ENCODE peak calls at places on chromosomes 2 and 18, in five cellular contexts. One of them, this sample, is unnamed. For H3K36me3 and H3K27me3, the result is how much of the 10 kb centered on the place peaks cover.

GRCh38 chr18:10296491-10296890 is 157.9 kb upstream of the APCDD1 start:
- DNase-seq in transverse colon: no peak
- DNase-seq in psoas muscle: no peak
- DNase-seq in GM23338: no peak
- DNase-seq in prostate gland: no peak
- DNase-seq in this sample: no peak

GRCh38 chr2:130819915-130820861 is 16.5 kb upstream of the ARHGEF4 start:
- DNase-seq in psoas muscle: no peak
- DNase-seq in prostate gland: no peak
- DNase-seq in transverse colon: no peak
- DNase-seq in GM23338: peak
- DNase-seq in this sample: peak

GRCh38 chr2:205047273-205047839 is 502.1 kb downstream of the PARD3B start:
- DNase-seq in GM23338: peak
- DNase-seq in psoas muscle: no peak
- DNase-seq in prostate gland: no peak
- DNase-seq in transverse colon: no peak
- DNase-seq in this sample: peak

GRCh38 chr2:120323214-120323613 is 22.7 kb upstream of the INHBB start:
- DNase-seq in transverse colon: no peak
- DNase-seq in psoas muscle: peak
- DNase-seq in GM23338: no peak
- DNase-seq in prostate gland: no peak
- DNase-seq in this sample: peak

GRCh38 chr2:239249781-239250180 is 151.0 kb downstream of the HDAC4 start:
- DNase-seq in GM23338: no peak
- DNase-seq in transverse colon: peak
- DNase-seq in prostate gland: no peak
- DNase-seq in psoas muscle: peak
- DNase-seq in this sample: no peak

GRCh38 chr2:227443889-227444568 is 27.9 kb upstream of the AGFG1 start:
- DNase-seq in psoas muscle: no peak
- DNase-seq in GM23338: no peak
- DNase-seq in prostate gland: no peak
- DNase-seq in transverse colon: no peak
- DNase-seq in this sample: no peak

GRCh38 chr2:166057363-166058169 is 70.3 kb downstream of the SCN1A start:
- DNase-seq in prostate gland: no peak
- DNase-seq in psoas muscle: no peak
- DNase-seq in GM23338: peak
- DNase-seq in transverse colon: no peak
- DNase-seq in this sample: no peak

GRCh38 chr2:118865106-118865505 is 17.7 kb upstream of the EN1 start:
- DNase-seq in GM23338: peak
- DNase-seq in transverse colon: no peak
- DNase-seq in prostate gland: no peak
- DNase-seq in psoas muscle: no peak
- DNase-seq in this sample: peak

GRCh38 chr18:63208676-63209075 is 110.9 kb downstream of the BCL2 start:
- DNase-seq in psoas muscle: no peak
- DNase-seq in transverse colon: no peak
- DNase-seq in prostate gland: no peak
- DNase-seq in GM23338: no peak
- DNase-seq in this sample: no peak
- H3K4me3 ChIP-seq in psoas muscle: no peak
- H3K4me3 ChIP-seq in transverse colon: no peak
- H3K4me3 ChIP-seq in prostate gland: no peak
- H3K4me3 ChIP-seq in GM23338: no peak
- H3K4me3 ChIP-seq in this sample: no peak

GRCh38 chr2:11784310-11784709 is 37.9 kb downstream of the LPIN1 start:
- DNase-seq in psoas muscle: no peak
- DNase-seq in transverse colon: no peak
- DNase-seq in prostate gland: no peak
- DNase-seq in GM23338: no peak
- DNase-seq in this sample: no peak
- H3K36me3 ChIP-seq in psoas muscle: half or more
- H3K36me3 ChIP-seq in transverse colon: half or more
- H3K36me3 ChIP-seq in prostate gland: under half
- H3K36me3 ChIP-seq in GM23338: under half
- H3K36me3 ChIP-seq in this sample: under half

GRCh38 chr18:74446631-74447403 is 10.3 kb downstream of the DIPK1C start:
- DNase-seq in psoas muscle: no peak
- DNase-seq in transverse colon: no peak
- DNase-seq in GM23338: no peak
- DNase-seq in prostate gland: no peak
- DNase-seq in this sample: peak

GRCh38 chr18:74446178-74446577 is 10.9 kb downstream of the DIPK1C start:
- DNase-seq in transverse colon: no peak
- DNase-seq in psoas muscle: no peak
- DNase-seq in GM23338: no peak
- DNase-seq in prostate gland: no peak
- DNase-seq in this sample: peak

GRCh38 chr18:74440808-74441427 is 16.2 kb downstream of the DIPK1C start:
- DNase-seq in prostate gland: no peak
- DNase-seq in GM23338: no peak
- DNase-seq in transverse colon: no peak
- DNase-seq in psoas muscle: no peak
- DNase-seq in this sample: no peak

GRCh38 chr18:74445585-74445984 is 11.5 kb downstream of the DIPK1C start:
- DNase-seq in transverse colon: no peak
- DNase-seq in psoas muscle: no peak
- DNase-seq in prostate gland: no peak
- DNase-seq in GM23338: no peak
- DNase-seq in this sample: no peak

GRCh38 chr18:74444104-74444503 is 13.0 kb downstream of the DIPK1C start:
- DNase-seq in psoas muscle: no peak
- DNase-seq in prostate gland: no peak
- DNase-seq in GM23338: no peak
- DNase-seq in transverse colon: no peak
- DNase-seq in this sample: no peak
- H3K27me3 ChIP-seq in psoas muscle: under half
- H3K27me3 ChIP-seq in prostate gland: under half
- H3K27me3 ChIP-seq in GM23338: under half
- H3K27me3 ChIP-seq in transverse colon: under half
- H3K27me3 ChIP-seq in this sample: under half

DNA sequence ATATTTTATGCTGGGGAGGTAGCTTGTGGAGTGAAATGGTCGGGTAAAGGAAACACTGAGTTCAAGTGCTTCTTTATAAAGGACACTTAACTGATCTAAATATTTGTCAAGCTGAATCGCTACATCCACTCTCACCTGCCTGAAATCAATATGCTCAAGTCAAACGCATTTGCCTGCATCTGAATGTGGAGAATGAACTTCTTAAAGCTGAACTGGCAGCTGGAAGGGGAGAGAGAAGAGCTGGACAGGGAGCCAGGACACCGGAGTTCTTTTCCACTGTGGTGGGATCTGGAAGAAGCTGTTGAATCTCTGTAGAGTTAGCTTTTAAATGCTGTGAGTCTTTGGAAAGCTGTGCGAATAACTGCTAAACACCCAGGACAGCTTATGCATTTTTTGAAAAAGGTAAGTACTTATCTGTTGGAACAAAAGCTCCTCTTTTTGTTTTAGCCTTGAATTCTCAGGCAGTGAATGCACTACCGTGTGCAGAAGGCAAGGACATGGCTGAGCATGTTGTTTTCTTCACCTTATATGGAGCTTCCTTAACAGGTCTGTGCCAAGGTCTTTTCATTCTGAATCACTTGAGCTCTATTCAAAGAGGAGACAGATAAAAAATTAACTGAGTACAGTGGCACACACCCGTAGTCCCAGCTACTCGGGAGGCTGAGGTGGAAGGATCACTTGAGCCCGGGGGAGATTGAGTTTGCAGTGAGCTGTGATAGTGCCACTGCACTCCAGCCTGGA is 74.2 kb upstream of the KLF7 start:
- DNase-seq in transverse colon: no peak
- DNase-seq in psoas muscle: no peak
- DNase-seq in GM23338: no peak
- DNase-seq in prostate gland: peak
- DNase-seq in this sample: no peak
- H3K4me3 ChIP-seq in transverse colon: no peak
- H3K4me3 ChIP-seq in psoas muscle: no peak
- H3K4me3 ChIP-seq in GM23338: no peak
- H3K4me3 ChIP-seq in prostate gland: no peak
- H3K4me3 ChIP-seq in this sample: no peak

GRCh38 chr2:159188449-159188848 is 98.1 kb downstream of the WDSUB1 start:
- DNase-seq in transverse colon: no peak
- DNase-seq in GM23338: no peak
- DNase-seq in psoas muscle: no peak
- DNase-seq in prostate gland: no peak
- DNase-seq in this sample: no peak

GRCh38 chr2:159194241-159194640 is 92.3 kb downstream of the WDSUB1 start:
- DNase-seq in prostate gland: no peak
- DNase-seq in transverse colon: no peak
- DNase-seq in psoas muscle: no peak
- DNase-seq in GM23338: no peak
- DNase-seq in this sample: no peak

GRCh38 chr2:159196393-159196925 is 90.0 kb downstream of the WDSUB1 start:
- DNase-seq in GM23338: no peak
- DNase-seq in transverse colon: no peak
- DNase-seq in psoas muscle: no peak
- DNase-seq in prostate gland: no peak
- DNase-seq in this sample: no peak

GRCh38 chr2:159195719-159196118 is 90.8 kb downstream of the WDSUB1 start:
- DNase-seq in psoas muscle: no peak
- DNase-seq in prostate gland: no peak
- DNase-seq in transverse colon: no peak
- DNase-seq in GM23338: no peak
- DNase-seq in this sample: no peak

GRCh38 chr2:159192519-159192918 is 94.0 kb downstream of the WDSUB1 start:
- DNase-seq in transverse colon: no peak
- DNase-seq in psoas muscle: no peak
- DNase-seq in prostate gland: no peak
- DNase-seq in GM23338: no peak
- DNase-seq in this sample: no peak
- H3K36me3 ChIP-seq in transverse colon: under half
- H3K36me3 ChIP-seq in psoas muscle: under half
- H3K36me3 ChIP-seq in prostate gland: under half
- H3K36me3 ChIP-seq in GM23338: under half
- H3K36me3 ChIP-seq in this sample: under half

GRCh38 chr2:3023531-3023930 is 354.1 kb downstream of the EIPR1 start:
- DNase-seq in transverse colon: no peak
- DNase-seq in GM23338: no peak
- DNase-seq in prostate gland: no peak
- DNase-seq in psoas muscle: no peak
- DNase-seq in this sample: no peak
- H3K27me3 ChIP-seq in transverse colon: under half
- H3K27me3 ChIP-seq in GM23338: under half
- H3K27me3 ChIP-seq in prostate gland: under half
- H3K27me3 ChIP-seq in psoas muscle: under half
- H3K27me3 ChIP-seq in this sample: under half

This sample was measured in H7.